ENCODE peak calls at places on chromosomes 2 and 18, in nine cellular contexts. One of them, this sample, is unnamed.
A peak's percentile ranks its signal among the peaks of the same experiment; 100 is the strongest.

GRCh38 chr2:112582314-112582746 is 2.1 kb upstream of the CHCHD5 start:
- DNase-seq in IMR-90: peak; percentile 68
- DNase-seq in neuronal stem cell: no peak
- DNase-seq in stomach: no peak
- DNase-seq in heart left ventricle: no peak
- DNase-seq in cardiac muscle cell: peak; percentile 80
- DNase-seq in GM23338: peak; percentile 52
- DNase-seq in lung: no peak
- DNase-seq in fibroblast of lung: peak; percentile 78
- DNase-seq in this sample: peak; percentile 39

GRCh38 chr2:132668986-132669853 is 785 bp downstream of the LYPD1 start:
- DNase-seq in GM23338: peak; percentile 68
- DNase-seq in neuronal stem cell: no peak
- DNase-seq in heart left ventricle: peak; percentile 19
- DNase-seq in fibroblast of lung: peak; percentile 14
- DNase-seq in cardiac muscle cell: no peak
- DNase-seq in lung: no peak
- DNase-seq in IMR-90: no peak
- DNase-seq in stomach: no peak
- DNase-seq in this sample: no peak

GRCh38 chr2:64939332-64939917 is 49.8 kb upstream of the SLC1A4 start:
- DNase-seq in GM23338: peak; percentile 52
- DNase-seq in IMR-90: no peak
- DNase-seq in fibroblast of lung: no peak
- DNase-seq in stomach: no peak
- DNase-seq in heart left ventricle: no peak
- DNase-seq in cardiac muscle cell: no peak
- DNase-seq in neuronal stem cell: no peak
- DNase-seq in lung: no peak
- DNase-seq in this sample: no peak

GRCh38 chr2:141125432-141125831 is 1005.4 kb downstream of the LRP1B start:
- DNase-seq in fibroblast of lung: no peak
- DNase-seq in GM23338: no peak
- DNase-seq in neuronal stem cell: no peak
- DNase-seq in stomach: no peak
- DNase-seq in IMR-90: no peak
- DNase-seq in lung: no peak
- DNase-seq in heart left ventricle: no peak
- DNase-seq in cardiac muscle cell: no peak
- DNase-seq in this sample: no peak

GRCh38 chr18:24188120-24188519 is 49.3 kb downstream of the CABYR start:
- DNase-seq in fibroblast of lung: no peak
- DNase-seq in IMR-90: no peak
- DNase-seq in GM23338: no peak
- DNase-seq in lung: no peak
- DNase-seq in stomach: no peak
- DNase-seq in cardiac muscle cell: no peak
- DNase-seq in heart left ventricle: no peak
- DNase-seq in neuronal stem cell: no peak
- DNase-seq in this sample: no peak

GRCh38 chr2:174914894-174915760 is 90.1 kb downstream of the CHN1 start:
- DNase-seq in lung: no peak
- DNase-seq in cardiac muscle cell: peak; percentile 70
- DNase-seq in neuronal stem cell: no peak
- DNase-seq in GM23338: no peak
- DNase-seq in fibroblast of lung: peak; percentile 75
- DNase-seq in stomach: peak; percentile 34
- DNase-seq in IMR-90: no peak
- DNase-seq in heart left ventricle: peak; percentile 61
- DNase-seq in this sample: peak; percentile 54

GRCh38 chr2:201860541-201861154 is 54.3 kb downstream of the CDK15 start:
- DNase-seq in neuronal stem cell: peak; percentile 76
- DNase-seq in lung: peak; percentile 49
- DNase-seq in fibroblast of lung: peak; percentile 91
- DNase-seq in cardiac muscle cell: peak; percentile 86
- DNase-seq in stomach: peak; percentile 40
- DNase-seq in heart left ventricle: peak; percentile 33
- DNase-seq in IMR-90: peak; percentile 93
- DNase-seq in GM23338: peak; percentile 89
- DNase-seq in this sample: peak; percentile 79

GRCh38 chr2:129820908-129821307 is 158.6 kb upstream of the RAB6C start:
- DNase-seq in GM23338: no peak
- DNase-seq in cardiac muscle cell: no peak
- DNase-seq in lung: no peak
- DNase-seq in heart left ventricle: peak; percentile 39
- DNase-seq in neuronal stem cell: no peak
- DNase-seq in fibroblast of lung: no peak
- DNase-seq in IMR-90: no peak
- DNase-seq in stomach: no peak
- DNase-seq in this sample: no peak

GRCh38 chr2:158894078-158894477 is 74.4 kb upstream of the TANC1 start:
- DNase-seq in stomach: no peak
- DNase-seq in cardiac muscle cell: peak; percentile 55
- DNase-seq in fibroblast of lung: no peak
- DNase-seq in lung: no peak
- DNase-seq in GM23338: no peak
- DNase-seq in heart left ventricle: no peak
- DNase-seq in neuronal stem cell: no peak
- DNase-seq in IMR-90: peak; percentile 71
- DNase-seq in this sample: no peak

GRCh38 chr18:3095921-3096320 is 83.0 kb upstream of the LPIN2 start:
- DNase-seq in IMR-90: no peak
- DNase-seq in cardiac muscle cell: no peak
- DNase-seq in stomach: no peak
- DNase-seq in neuronal stem cell: no peak
- DNase-seq in GM23338: no peak
- DNase-seq in heart left ventricle: no peak
- DNase-seq in lung: no peak
- DNase-seq in fibroblast of lung: no peak
- DNase-seq in this sample: no peak

GRCh38 chr2:64453710-64454315 is at the start of gene LGALSL:
- DNase-seq in IMR-90: peak; percentile 24
- DNase-seq in neuronal stem cell: peak; percentile 76
- DNase-seq in heart left ventricle: peak; percentile 81
- DNase-seq in cardiac muscle cell: peak; percentile 57
- DNase-seq in stomach: peak; percentile 90
- DNase-seq in fibroblast of lung: peak; percentile 34
- DNase-seq in GM23338: peak; percentile 88
- DNase-seq in lung: peak; percentile 82
- DNase-seq in this sample: peak; percentile 72

GRCh38 chr2:131151398-131151797 is 46.3 kb downstream of the PLEKHB2 start:
- DNase-seq in cardiac muscle cell: no peak
- DNase-seq in IMR-90: no peak
- DNase-seq in neuronal stem cell: no peak
- DNase-seq in heart left ventricle: no peak
- DNase-seq in lung: no peak
- DNase-seq in GM23338: no peak
- DNase-seq in stomach: no peak
- DNase-seq in fibroblast of lung: no peak
- DNase-seq in this sample: no peak

GRCh38 chr2:86808315-86809161 is 17.8 kb upstream of the CD8A start:
- DNase-seq in IMR-90: peak; percentile 57
- DNase-seq in fibroblast of lung: peak; percentile 70
- DNase-seq in neuronal stem cell: peak; percentile 88
- DNase-seq in stomach: peak; percentile 90
- DNase-seq in GM23338: peak; percentile 92
- DNase-seq in heart left ventricle: peak; percentile 82
- DNase-seq in lung: peak; percentile 92
- DNase-seq in cardiac muscle cell: peak; percentile 79
- DNase-seq in this sample: peak; percentile 84

GRCh38 chr18:78090584-78090983 is 840.9 kb downstream of the GALR1 start:
- DNase-seq in GM23338: no peak
- DNase-seq in stomach: no peak
- DNase-seq in IMR-90: no peak
- DNase-seq in lung: no peak
- DNase-seq in cardiac muscle cell: no peak
- DNase-seq in neuronal stem cell: no peak
- DNase-seq in fibroblast of lung: no peak
- DNase-seq in heart left ventricle: no peak
- DNase-seq in this sample: no peak

GRCh38 chr18:3514312-3515216 is 64.6 kb downstream of the TGIF1 start:
- DNase-seq in stomach: no peak
- DNase-seq in lung: no peak
- DNase-seq in IMR-90: no peak
- DNase-seq in cardiac muscle cell: no peak
- DNase-seq in neuronal stem cell: no peak
- DNase-seq in GM23338: no peak
- DNase-seq in heart left ventricle: no peak
- DNase-seq in fibroblast of lung: no peak
- DNase-seq in this sample: no peak

GRCh38 chr2:112149866-112150435 is 11.8 kb downstream of the FBLN7 start:
- DNase-seq in neuronal stem cell: no peak
- DNase-seq in stomach: peak; percentile 14
- DNase-seq in cardiac muscle cell: peak; percentile 3
- DNase-seq in IMR-90: no peak
- DNase-seq in fibroblast of lung: no peak
- DNase-seq in GM23338: no peak
- DNase-seq in lung: no peak
- DNase-seq in heart left ventricle: no peak
- DNase-seq in this sample: no peak

GRCh38 chr2:219571311-219572236 is at the start of gene OBSL1:
- DNase-seq in GM23338: peak; percentile 95
- DNase-seq in lung: peak; percentile 69
- DNase-seq in IMR-90: peak; percentile 70
- DNase-seq in cardiac muscle cell: peak; percentile 92
- DNase-seq in neuronal stem cell: peak; percentile 73
- DNase-seq in heart left ventricle: peak; percentile 91
- DNase-seq in stomach: peak; percentile 63
- DNase-seq in fibroblast of lung: peak; percentile 70
- DNase-seq in this sample: peak; percentile 96

GRCh38 chr2:102229141-102229764 is 42.4 kb downstream of the IL1RL2 start:
- DNase-seq in lung: no peak
- DNase-seq in heart left ventricle: no peak
- DNase-seq in IMR-90: no peak
- DNase-seq in neuronal stem cell: no peak
- DNase-seq in cardiac muscle cell: no peak
- DNase-seq in fibroblast of lung: no peak
- DNase-seq in stomach: no peak
- DNase-seq in GM23338: no peak
- DNase-seq in this sample: no peak

GRCh38 chr2:37590119-37590571 is 81.3 kb downstream of the CDC42EP3 start:
- DNase-seq in stomach: no peak
- DNase-seq in IMR-90: peak; percentile 61
- DNase-seq in heart left ventricle: no peak
- DNase-seq in neuronal stem cell: no peak
- DNase-seq in fibroblast of lung: peak; percentile 99
- DNase-seq in lung: no peak
- DNase-seq in GM23338: no peak
- DNase-seq in cardiac muscle cell: peak; percentile 93
- DNase-seq in this sample: peak; percentile 33

GRCh38 chr2:196459539-196459938 is 180.0 kb upstream of the CCDC150 start:
- DNase-seq in cardiac muscle cell: peak; percentile 85
- DNase-seq in neuronal stem cell: no peak
- DNase-seq in IMR-90: peak; percentile 55
- DNase-seq in GM23338: peak; percentile 27
- DNase-seq in fibroblast of lung: peak; percentile 36
- DNase-seq in lung: no peak
- DNase-seq in heart left ventricle: no peak
- DNase-seq in stomach: no peak
- DNase-seq in this sample: peak; percentile 10

GRCh38 chr2:151945186-151945585 is 117.0 kb upstream of the ARL5A start:
- DNase-seq in stomach: no peak
- DNase-seq in cardiac muscle cell: no peak
- DNase-seq in neuronal stem cell: no peak
- DNase-seq in fibroblast of lung: no peak
- DNase-seq in lung: no peak
- DNase-seq in heart left ventricle: no peak
- DNase-seq in GM23338: no peak
- DNase-seq in IMR-90: no peak
- DNase-seq in this sample: no peak

GRCh38 chr18:79779700-79780190 is 18.0 kb upstream of the KCNG2 start:
- DNase-seq in neuronal stem cell: no peak
- DNase-seq in stomach: no peak
- DNase-seq in IMR-90: no peak
- DNase-seq in GM23338: no peak
- DNase-seq in lung: no peak
- DNase-seq in cardiac muscle cell: no peak
- DNase-seq in heart left ventricle: no peak
- DNase-seq in fibroblast of lung: no peak
- DNase-seq in this sample: no peak

DNA sequence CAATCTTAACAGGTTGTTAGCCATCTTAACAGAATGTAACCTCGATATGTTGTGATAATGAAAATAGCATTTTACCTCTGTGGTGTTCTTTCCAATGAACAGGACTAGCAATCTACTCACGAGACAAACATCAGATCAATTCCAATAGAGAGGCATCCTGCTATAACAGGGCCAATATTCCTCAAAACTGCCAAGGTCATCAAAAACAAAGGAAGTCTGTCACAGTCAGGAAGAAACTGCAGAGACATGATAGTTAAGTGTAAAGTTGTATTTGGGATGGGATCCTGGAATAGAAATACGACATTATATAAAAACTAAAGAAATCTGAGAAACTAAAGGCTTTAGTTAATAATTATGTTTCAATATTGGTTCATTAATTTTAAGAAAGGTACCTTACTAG is 588.9 kb upstream of the NETO1 start:
- DNase-seq in fibroblast of lung: no peak
- DNase-seq in stomach: no peak
- DNase-seq in GM23338: no peak
- DNase-seq in cardiac muscle cell: no peak
- DNase-seq in neuronal stem cell: no peak
- DNase-seq in heart left ventricle: no peak
- DNase-seq in IMR-90: no peak
- DNase-seq in lung: no peak
- DNase-seq in this sample: no peak
- H3K27ac ChIP-seq in fibroblast of lung: no peak overlapping the region
- H3K27ac ChIP-seq in stomach: no peak overlapping the region
- H3K27ac ChIP-seq in GM23338: no peak overlapping the region
- H3K27ac ChIP-seq in cardiac muscle cell: no peak overlapping the region
- H3K27ac ChIP-seq in neuronal stem cell: no peak overlapping the region
- H3K27ac ChIP-seq in heart left ventricle: no peak overlapping the region
- H3K27ac ChIP-seq in IMR-90: no peak overlapping the region
- H3K27ac ChIP-seq in lung: no peak overlapping the region
- H3K27ac ChIP-seq in this sample: no peak overlapping the region

GRCh38 chr2:27182346-27182745 is 29.5 kb upstream of the ATRAID start:
- DNase-seq in fibroblast of lung: peak; percentile 51
- DNase-seq in lung: no peak
- DNase-seq in stomach: no peak
- DNase-seq in neuronal stem cell: no peak
- DNase-seq in GM23338: no peak
- DNase-seq in heart left ventricle: no peak
- DNase-seq in IMR-90: peak; percentile 85
- DNase-seq in cardiac muscle cell: peak; percentile 25
- DNase-seq in this sample: no peak
- H3K4me1 ChIP-seq in fibroblast of lung: peaks cover 10% of the 10 kb centered on the region
- H3K4me1 ChIP-seq in lung: no peaks in the 10 kb centered on the region
- H3K4me1 ChIP-seq in stomach: no peaks in the 10 kb centered on the region
- H3K4me1 ChIP-seq in neuronal stem cell: no peaks in the 10 kb centered on the region
- H3K4me1 ChIP-seq in GM23338: no peaks in the 10 kb centered on the region
- H3K4me1 ChIP-seq in heart left ventricle: no peaks in the 10 kb centered on the region
- H3K4me1 ChIP-seq in IMR-90: peaks cover 18% of the 10 kb centered on the region
- H3K4me1 ChIP-seq in cardiac muscle cell: peaks cover 18% of the 10 kb centered on the region
- H3K4me1 ChIP-seq in this sample: no peaks in the 10 kb centered on the region

GRCh38 chr2:100052645-100053044 is 89.7 kb downstream of the AFF3 start:
- DNase-seq in GM23338: no peak
- DNase-seq in neuronal stem cell: no peak
- DNase-seq in stomach: peak; percentile 77
- DNase-seq in heart left ventricle: no peak
- DNase-seq in cardiac muscle cell: no peak
- DNase-seq in fibroblast of lung: no peak
- DNase-seq in lung: peak; percentile 51
- DNase-seq in IMR-90: no peak
- DNase-seq in this sample: no peak
- H3K36me3 ChIP-seq in GM23338: no peaks in the 10 kb centered on the region
- H3K36me3 ChIP-seq in neuronal stem cell: no peaks in the 10 kb centered on the region
- H3K36me3 ChIP-seq in stomach: no peaks in the 10 kb centered on the region
- H3K36me3 ChIP-seq in heart left ventricle: no peaks in the 10 kb centered on the region
- H3K36me3 ChIP-seq in cardiac muscle cell: no peaks in the 10 kb centered on the region
- H3K36me3 ChIP-seq in fibroblast of lung: no peaks in the 10 kb centered on the region
- H3K36me3 ChIP-seq in lung: no peaks in the 10 kb centered on the region
- H3K36me3 ChIP-seq in IMR-90: peaks cover 12% of the 10 kb centered on the region
- H3K36me3 ChIP-seq in this sample: no peaks in the 10 kb centered on the region

GRCh38 chr2:150698016-150698661 is 210.7 kb upstream of the RND3 start:
- DNase-seq in neuronal stem cell: no peak
- DNase-seq in GM23338: no peak
- DNase-seq in IMR-90: peak; percentile 58
- DNase-seq in heart left ventricle: no peak
- DNase-seq in lung: no peak
- DNase-seq in stomach: no peak
- DNase-seq in fibroblast of lung: peak; percentile 49
- DNase-seq in cardiac muscle cell: peak; percentile 39
- DNase-seq in this sample: no peak
- H3K27ac ChIP-seq in neuronal stem cell: no peak overlapping the region
- H3K27ac ChIP-seq in GM23338: no peak overlapping the region
- H3K27ac ChIP-seq in IMR-90: peak overlapping the region; percentile 60
- H3K27ac ChIP-seq in heart left ventricle: peak overlapping the region; percentile 19
- H3K27ac ChIP-seq in lung: peak overlapping the region; percentile 21
- H3K27ac ChIP-seq in stomach: no peak overlapping the region
- H3K27ac ChIP-seq in fibroblast of lung: no peak overlapping the region
- H3K27ac ChIP-seq in cardiac muscle cell: no peak overlapping the region
- H3K27ac ChIP-seq in this sample: no peak overlapping the region

This sample was measured in SJCRH30.